ENCODE peak calls at places on chromosomes 5 and 9, in six cellular contexts. K, V, R, L, A and E are unnamed samples.

GRCh38 chr5:133869675-133869978 is 98.8 kb downstream of the C5orf15 start:
- DNase-seq in K (no peak), V (no peak), R (peak), L (no peak), A (no peak), E (no peak)

GRCh38 chr5:172896465-172896864 is 62.4 kb downstream of the ERGIC1 start:
- DNase-seq in K (no peak), V (no peak), R (no peak), L (peak), A (no peak), E (no peak)

GRCh38 chr5:176529824-176530195 is 7.4 kb downstream of the RNF44 start:
- DNase-seq in K (no peak), V (no peak), R (no peak), L (no peak), A (no peak), E (peak)

GRCh38 chr5:172802585-172803176 is 31.4 kb upstream of the ERGIC1 start:
- DNase-seq in K (no peak), V (no peak), R (no peak), L (peak), A (no peak), E (no peak)

GRCh38 chr5:140109050-140109817 is 4.7 kb upstream of the PURA start:
- DNase-seq in K (no peak), V (no peak), R (no peak), L (no peak), A (no peak), E (no peak)

GRCh38 chr5:159178978-159179377 is 30.4 kb downstream of the RNF145 start:
- DNase-seq in K (no peak), V (no peak), R (no peak), L (peak), A (no peak), E (no peak)

GRCh38 chr5:5523066-5523505 is 100.6 kb downstream of the ICE1 start:
- DNase-seq in K (no peak), V (no peak), R (no peak), L (peak), A (no peak), E (no peak)

GRCh38 chr9:4490705-4491620 is 695 bp downstream of the SLC1A1 start:
- DNase-seq in K (no peak), V (no peak), R (no peak), L (peak), A (no peak), E (no peak)

GRCh38 chr9:124251605-124252366 is 6.0 kb upstream of the NEK6 start:
- DNase-seq in K (no peak), V (no peak), R (no peak), L (peak), A (no peak), E (no peak)

GRCh38 chr5:167244583-167244982 is 1046.9 kb upstream of the WWC1 start:
- DNase-seq in K (no peak), V (no peak), R (no peak), L (no peak), A (no peak), E (no peak)

GRCh38 chr9:107484117-107484723 is 5.3 kb downstream of the KLF4 start:
- DNase-seq in K (peak), V (no peak), R (peak), L (peak), A (no peak), E (no peak)

GRCh38 chr5:111375645-111376044 is 136.7 kb downstream of the STARD4 start:
- DNase-seq in K (no peak), V (no peak), R (no peak), L (no peak), A (no peak), E (no peak)

GRCh38 chr9:4420351-4420750 is 69.9 kb upstream of the SLC1A1 start:
- DNase-seq in K (no peak), V (no peak), R (no peak), L (peak), A (no peak), E (no peak)

GRCh38 chr9:105141448-105142101 is 102.9 kb upstream of the SLC44A1 start:
- DNase-seq in K (no peak), V (no peak), R (no peak), L (no peak), A (no peak), E (no peak)

GRCh38 chr5:133932441-133933168 is 35.8 kb downstream of the C5orf15 start:
- DNase-seq in K (no peak), V (no peak), R (no peak), L (peak), A (no peak), E (no peak)

GRCh38 chr9:100186356-100186755 is 87.3 kb downstream of the INVS start:
- DNase-seq in K (no peak), V (no peak), R (no peak), L (no peak), A (no peak), E (no peak)

GRCh38 chr5:128669803-128670202 is 131.8 kb upstream of the FBN2 start:
- DNase-seq in K (no peak), V (no peak), R (no peak), L (peak), A (no peak), E (no peak)

GRCh38 chr9:88996046-88997005 is 5.1 kb downstream of the S1PR3 start:
- DNase-seq in K (no peak), V (no peak), R (no peak), L (no peak), A (no peak), E (no peak)

GRCh38 chr5:67182406-67182805 is 14.2 kb downstream of the CD180 start:
- DNase-seq in K (no peak), V (peak), R (no peak), L (peak), A (no peak), E (no peak)

GRCh38 chr5:127028822-127029457 is 1.4 kb downstream of the MARCHF3 start:
- DNase-seq in K (no peak), V (no peak), R (peak), L (no peak), A (no peak), E (no peak)

GRCh38 chr9:115672477-115673316 is 480.9 kb upstream of the PAPPA start:
- DNase-seq in K (no peak), V (no peak), R (no peak), L (peak), A (no peak), E (no peak)

GRCh38 chr5:20678814-20679298 is 690.9 kb upstream of the CDH18 start:
- DNase-seq in K (no peak), V (no peak), R (no peak), L (peak), A (no peak), E (no peak)

GRCh38 chr5:58450811-58451629 is 8.9 kb downstream of the PLK2 start:
- DNase-seq in K (no peak), V (no peak), R (no peak), L (peak), A (no peak), E (no peak)

GRCh38 chr9:97858826-97859225 is 5.8 kb downstream of the FOXE1 start:
- DNase-seq in K (no peak), V (no peak), R (no peak), L (no peak), A (no peak), E (no peak)

GRCh38 chr9:35700031-35700430 is 10.3 kb upstream of the TPM2 start:
- DNase-seq in K (no peak), V (no peak), R (no peak), L (no peak), A (no peak), E (no peak)

GRCh38 chr5:135149229-135149955 is 115.4 kb upstream of the PITX1 start:
- DNase-seq in K (no peak), V (no peak), R (no peak), L (no peak), A (no peak), E (no peak)

GRCh38 chr9:92746567-92747458 is 17.8 kb downstream of the BICD2 start:
- DNase-seq in K (no peak), V (no peak), R (no peak), L (no peak), A (no peak), E (no peak)

GRCh38 chr5:34533582-34534236 is 122.4 kb upstream of the RAI14 start:
- DNase-seq in K (no peak), V (no peak), R (no peak), L (no peak), A (no peak), E (no peak)

GRCh38 chr5:141494761-141495455 is 6.0 kb downstream of the PCDHGC5 start:
- DNase-seq in K (no peak), V (no peak), R (no peak), L (no peak), A (no peak), E (no peak)

GRCh38 chr9:94971378-94972131 is 245.1 kb downstream of the AOPEP start:
- DNase-seq in K (no peak), V (no peak), R (no peak), L (no peak), A (no peak), E (no peak)

GRCh38 chr5:38167562-38167996 is 90.8 kb upstream of the EGFLAM start:
- DNase-seq in K (no peak), V (no peak), R (no peak), L (no peak), A (no peak), E (no peak)

GRCh38 chr5:39072915-39073758 is 1.1 kb downstream of the RICTOR start:
- DNase-seq in K (no peak), V (no peak), R (peak), L (peak), A (peak), E (peak)

GRCh38 chr5:145062280-145062679 is 772.9 kb downstream of the PRELID2 start:
- DNase-seq in K (no peak), V (no peak), R (no peak), L (peak), A (no peak), E (no peak)

GRCh38 chr5:57751710-57752109 is 269.1 kb upstream of the ACTBL2 start:
- DNase-seq in K (no peak), V (no peak), R (no peak), L (no peak), A (no peak), E (no peak)

GRCh38 chr5:87411586-87412416 is 929 bp downstream of the CCNH start:
- DNase-seq in K (no peak), V (no peak), R (no peak), L (peak), A (no peak), E (peak)

GRCh38 chr9:87505869-87506678 is 8.4 kb downstream of the DAPK1 start:
- DNase-seq in K (no peak), V (no peak), R (no peak), L (peak), A (no peak), E (no peak)

GRCh38 chr5:75660678-75661465 is 49.6 kb downstream of the ANKDD1B start:
- DNase-seq in K (no peak), V (no peak), R (no peak), L (no peak), A (no peak), E (no peak)